ENCODE peak calls at places on chromosomes 12 and 14, in four cellular contexts. W, M, Y and U are unnamed samples.

GRCh38 chr14:96901227-96901626 is 104.0 kb downstream of the VRK1 start:
- DNase-seq in W (no peak), M (no peak), Y (no peak), U (no peak)

GRCh38 chr12:23576372-23576771 is 373.1 kb downstream of the SOX5 start:
- DNase-seq in Y (no peak), M (no peak), W (no peak), U (no peak)

GRCh38 chr14:75306917-75307699 is 28.5 kb downstream of the FOS start:
- DNase-seq in W (peak; percentile 19), Y (no peak), M (no peak), U (no peak)

GRCh38 chr12:3313655-3314305 is 177.2 kb upstream of the PRMT8 start:
- DNase-seq in M (no peak), Y (no peak), W (peak; percentile 20), U (no peak)

GRCh38 chr12:69405466-69405865 is 45.9 kb downstream of the YEATS4 start:
- DNase-seq in Y (no peak), M (peak; percentile 27), W (peak; percentile 98), U (peak; percentile 80)

GRCh38 chr12:27782481-27782880 is 2.4 kb upstream of the MANSC4 start:
- DNase-seq in W (no peak), M (no peak), Y (no peak), U (no peak)

GRCh38 chr12:31331242-31331641 is 5.3 kb upstream of the SINHCAF start:
- DNase-seq in M (no peak), W (no peak), Y (no peak), U (no peak)

GRCh38 chr12:78293039-78293686 is 462.5 kb downstream of the NAV3 start:
- DNase-seq in Y (no peak), W (peak; percentile 28), M (no peak), U (no peak)

DNA sequence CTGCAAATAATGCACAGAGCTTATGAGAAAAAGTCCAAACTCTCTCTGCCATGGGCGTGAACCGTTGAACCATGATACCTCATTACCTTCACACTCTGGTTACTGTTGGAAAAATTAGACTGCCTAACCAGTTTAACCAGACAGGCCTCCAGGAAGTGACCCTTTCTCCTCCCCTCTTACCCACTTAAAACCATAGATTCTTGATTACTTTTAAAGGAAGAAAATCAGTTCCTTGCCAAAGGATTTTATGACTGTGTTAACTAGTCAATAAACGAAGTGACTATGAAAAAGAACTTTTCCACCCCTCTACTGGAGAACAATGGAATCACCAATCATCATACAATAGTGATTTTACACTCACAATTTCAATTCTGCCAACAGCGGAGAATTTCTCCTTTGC is 254.0 kb upstream of the ATP2B1 start:
- DNase-seq in W (no peak), Y (no peak), M (no peak), U (no peak)
- TF ChIP-seq CTCF in W (no peak), Y (peak; percentile 18), M (no peak), U (peak; percentile 28)

GRCh38 chr12:98504368-98504617 is 11.1 kb upstream of the TMPO start:
- DNase-seq in Y (no peak), M (no peak), W (no peak), U (no peak)
- H3K27ac ChIP-seq in Y (peak overlapping the region; percentile 94), M (peak overlapping the region; percentile 95), W (no peak overlapping the region), U (no peak overlapping the region)

DNA sequence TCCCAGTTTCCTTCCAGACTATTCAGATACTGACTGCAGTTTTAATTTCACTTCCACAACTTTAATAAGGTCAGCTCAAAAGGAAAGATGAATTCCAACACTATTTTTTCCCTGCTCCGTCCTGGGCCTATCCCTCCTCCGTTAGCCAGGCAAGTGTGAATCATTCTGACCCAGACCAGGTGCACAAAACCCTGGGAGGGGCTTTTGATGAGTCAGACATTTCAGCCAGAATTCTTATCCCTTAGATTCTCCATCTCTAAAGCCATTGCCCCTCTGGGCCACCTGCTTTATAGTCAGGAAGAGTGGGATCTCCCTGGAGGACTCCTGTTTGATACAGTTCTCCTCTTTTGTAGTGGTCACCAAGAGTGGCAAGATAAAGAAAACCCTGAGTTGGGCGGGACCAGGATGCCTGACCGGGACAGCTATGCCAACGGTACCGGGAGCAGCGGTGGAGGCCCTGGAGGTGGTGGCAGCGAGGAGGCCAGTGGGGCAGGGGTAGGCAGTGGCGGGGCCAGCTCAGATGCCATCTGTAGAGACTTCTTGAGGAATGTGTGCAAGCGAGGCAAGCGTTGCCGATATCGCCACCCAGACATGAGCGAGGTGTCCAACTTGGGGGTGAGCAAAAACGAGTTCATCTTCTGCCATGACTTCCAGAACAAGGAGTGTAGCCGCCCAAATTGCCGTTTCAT is 2.2 kb downstream of the ZC3H10 start:
- DNase-seq in W (peak; percentile 24), M (no peak), Y (no peak), U (no peak)
- H3K4me3 ChIP-seq in W (no peak overlapping the region), M (no peak overlapping the region), Y (no peak overlapping the region), U (no peak overlapping the region)

GRCh38 chr12:117855165-117855564 is 113.6 kb downstream of the KSR2 start:
- DNase-seq in W (no peak), Y (no peak), M (no peak), U (no peak)

GRCh38 chr12:117853600-117853999 is 115.2 kb downstream of the KSR2 start:
- DNase-seq in Y (no peak), M (no peak), W (no peak), U (no peak)

GRCh38 chr12:117857632-117858274 is 111.0 kb downstream of the KSR2 start:
- DNase-seq in Y (no peak), W (peak; percentile 22), M (peak; percentile 48), U (no peak)

GRCh38 chr12:117850048-117850447 is 118.7 kb downstream of the KSR2 start:
- DNase-seq in Y (no peak), W (peak; percentile 28), M (peak; percentile 26), U (no peak)

DNA sequence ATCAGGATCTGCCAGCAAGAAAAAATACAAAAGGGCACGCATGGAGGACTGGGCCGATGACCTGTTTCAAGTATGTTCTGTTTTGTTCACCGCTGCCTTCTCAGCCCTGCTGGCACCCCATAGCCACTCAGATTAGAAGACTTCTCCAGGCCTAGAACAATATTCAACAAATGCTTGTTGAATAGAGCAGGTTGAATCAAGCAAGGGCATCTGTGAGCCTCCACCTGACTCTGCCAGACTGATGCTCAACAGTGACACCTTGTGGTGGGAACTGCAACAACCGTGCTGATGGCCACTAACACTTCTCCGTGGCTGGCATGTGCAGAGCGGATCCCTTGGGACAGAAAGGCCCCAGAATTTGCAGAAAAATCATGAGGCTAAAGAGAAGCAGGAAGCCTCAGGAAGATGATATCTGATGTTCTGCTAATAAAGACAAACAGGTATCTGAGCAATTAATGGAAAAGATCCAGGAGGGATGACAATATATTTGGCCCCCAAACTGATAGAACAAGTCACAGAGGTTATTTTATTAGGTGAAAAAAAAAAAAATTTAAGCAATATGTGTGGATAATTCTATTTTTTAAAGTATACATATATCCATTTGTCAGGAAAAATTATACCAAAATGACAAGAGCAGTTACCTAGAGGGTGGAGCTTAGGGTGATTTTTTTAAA is 114.3 kb downstream of the KSR2 start:
- DNase-seq in M (peak; percentile 28), W (peak; percentile 23), Y (no peak), U (no peak)
- TF ChIP-seq CTCF in M (peak; percentile 28), W (peak; percentile 44), Y (peak; percentile 60), U (peak; percentile 62)

GRCh38 chr14:51674294-51675002 is 22.7 kb downstream of the FRMD6 start:
- DNase-seq in Y (no peak), M (no peak), W (peak; percentile 68), U (no peak)
- H3K27ac ChIP-seq in Y (no peak overlapping the region), M (no peak overlapping the region), W (no peak overlapping the region), U (peak overlapping the region; percentile 42)

GRCh38 chr14:94111276-94112095 is 950 bp downstream of the IFI27 start:
- DNase-seq in Y (no peak), M (no peak), W (no peak), U (no peak)
- H3K4me3 ChIP-seq in Y (peak overlapping the region; percentile 59), M (no peak overlapping the region), W (no peak overlapping the region), U (no peak overlapping the region)

GRCh38 chr12:123083661-123084571 is 67.0 kb downstream of the PITPNM2 start:
- DNase-seq in W (no peak), M (no peak), Y (no peak), U (no peak)

GRCh38 chr12:123089125-123089524 is 61.8 kb downstream of the PITPNM2 start:
- DNase-seq in Y (no peak), M (no peak), W (no peak), U (no peak)

GRCh38 chr12:123085046-123085445 is 65.8 kb downstream of the PITPNM2 start:
- DNase-seq in W (no peak), Y (no peak), M (no peak), U (no peak)

GRCh38 chr12:123089631-123090353 is 61.1 kb downstream of the PITPNM2 start:
- DNase-seq in W (peak; percentile 99), M (no peak), Y (no peak), U (peak; percentile 89)

DNA sequence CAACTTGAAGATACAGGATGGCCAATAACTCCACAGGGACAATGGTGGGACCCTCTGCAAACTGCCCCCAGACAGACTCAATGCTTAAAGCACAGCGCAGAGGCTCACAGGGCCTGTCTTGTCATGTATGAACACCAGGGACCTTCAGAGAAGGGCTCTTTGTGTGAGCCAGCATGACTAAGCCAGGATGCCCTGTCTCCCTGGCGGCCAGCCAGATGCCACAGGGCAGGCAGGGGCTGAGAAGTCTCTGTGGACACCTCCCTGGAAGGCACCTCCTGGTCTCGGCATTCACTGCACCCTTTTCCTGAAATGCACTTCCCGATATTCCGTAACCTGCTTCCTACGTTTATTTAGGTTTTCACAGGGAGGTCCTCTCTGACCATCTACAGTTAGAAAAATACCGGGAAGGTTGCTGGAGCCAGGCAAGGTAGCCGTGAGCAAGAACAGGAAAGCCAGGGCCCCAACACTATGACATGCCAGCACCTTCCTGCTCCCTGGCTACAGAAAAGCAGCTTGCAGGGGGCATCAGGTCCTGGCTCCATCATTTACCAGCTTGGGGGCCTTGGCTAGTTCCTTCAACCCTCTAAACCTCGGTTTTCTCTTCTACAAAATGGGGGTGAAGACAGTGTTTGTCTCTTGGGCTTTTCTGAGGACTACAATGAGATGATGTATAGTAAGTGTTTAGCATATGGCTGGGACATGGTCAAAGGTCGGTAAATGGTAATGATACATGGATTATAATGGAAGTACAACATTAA is 65.0 kb downstream of the PITPNM2 start:
- DNase-seq in M (peak; percentile 43), W (peak; percentile 32), Y (no peak), U (no peak)
- TF ChIP-seq CTCF in M (no peak), W (no peak), Y (no peak), U (no peak)

DNA sequence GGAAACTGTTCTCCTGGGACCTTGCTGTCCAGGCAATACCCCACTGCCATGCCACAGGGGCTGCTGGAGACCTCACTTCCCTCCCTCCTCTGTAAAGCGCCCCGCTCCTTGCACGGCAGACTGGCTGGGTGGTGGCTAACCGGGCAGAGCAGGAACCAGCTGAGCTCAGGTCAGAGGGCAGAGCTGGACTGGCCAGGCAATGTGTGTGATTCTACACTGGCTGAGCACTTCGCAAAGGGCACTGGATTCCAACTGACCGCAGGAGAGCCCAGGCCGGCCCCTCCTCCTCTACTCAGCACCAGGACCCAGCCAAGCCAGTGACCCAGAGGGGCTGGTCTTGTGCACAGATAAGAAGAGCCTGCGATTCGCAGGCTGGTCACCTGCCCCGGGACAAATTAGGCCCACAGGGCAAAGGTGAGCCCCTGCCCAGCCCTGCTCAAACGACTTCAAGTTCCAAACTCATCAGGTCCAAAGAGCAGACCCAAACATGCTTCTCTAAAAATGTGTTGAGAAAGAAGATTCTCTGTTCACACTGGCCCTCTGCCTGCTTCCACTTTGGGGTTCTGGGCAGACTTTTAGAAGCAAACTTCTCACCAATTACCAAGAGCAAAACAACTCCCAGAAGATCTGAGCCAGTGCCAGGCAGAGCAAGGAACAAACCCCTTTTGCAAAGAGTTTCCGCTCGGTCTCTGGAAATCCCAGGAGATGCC is 54.9 kb upstream of the DIO3 start:
- DNase-seq in M (no peak), W (no peak), Y (peak; percentile 30), U (no peak)
- H3K27ac ChIP-seq in M (no peak overlapping the region), W (no peak overlapping the region), Y (no peak overlapping the region), U (no peak overlapping the region)

GRCh38 chr12:143964-144649 is 69.8 kb downstream of the SLC6A12 start:
- DNase-seq in W (no peak), Y (no peak), M (no peak), U (no peak)
- H3K4me3 ChIP-seq in W (no peak overlapping the region), Y (no peak overlapping the region), M (no peak overlapping the region), U (no peak overlapping the region)